ENCODE peak calls at places on chromosomes 4 and X, in six cellular contexts. C is esophagus squamous epithelium, X is NCI-H2029, P is fibroblast of lung, V is AG04449, U is cerebellar cortex. T is an unnamed sample.

GRCh38 chr4:80215449-80216052 is 18.2 kb downstream of the PRDM8 start:
- DNase-seq in C (no peak), X (peak; percentile 17), P (peak; percentile 76), V (no peak), U (peak; percentile 53), T (no peak)

GRCh38 chrX:21912220-21912619 is 28.3 kb upstream of the SMS start:
- DNase-seq in C (no peak), X (no peak), P (no peak), V (no peak), U (no peak), T (no peak)

GRCh38 chrX:13101439-13102139 is 57.2 kb upstream of the FAM9C start:
- DNase-seq in C (no peak), X (no peak), P (peak; percentile 93), V (no peak), U (peak; percentile 51), T (peak; percentile 59)

GRCh38 chr4:113881256-113881655 is 98.2 kb downstream of the ARSJ start:
- DNase-seq in C (no peak), X (no peak), P (peak; percentile 25), V (no peak), U (no peak), T (no peak)

GRCh38 chr4:185165605-185166063 is 22.6 kb downstream of the SLC25A4 start:
- DNase-seq in C (no peak), X (no peak), P (peak; percentile 86), V (peak; percentile 47), U (no peak), T (peak; percentile 34)

GRCh38 chr4:184347251-184348239 is 126.8 kb downstream of the IRF2 start:
- DNase-seq in C (no peak), X (no peak), P (peak; percentile 69), V (no peak), U (no peak), T (no peak)

GRCh38 chr4:4695497-4695896 is 153.6 kb upstream of the STX18 start:
- DNase-seq in C (no peak), X (no peak), P (no peak), V (no peak), U (no peak), T (no peak)

GRCh38 chr4:39369301-39369700 is 3.1 kb upstream of the RFC1 start:
- DNase-seq in C (no peak), X (no peak), P (no peak), V (no peak), U (no peak), T (no peak)

GRCh38 chr4:40283968-40284367 is 51.2 kb upstream of the CHRNA9 start:
- DNase-seq in C (no peak), X (no peak), P (no peak), V (no peak), U (no peak), T (no peak)

GRCh38 chr4:2253160-2254084 is 8.5 kb downstream of the MXD4 start:
- DNase-seq in C (no peak), X (no peak), P (no peak), V (no peak), U (peak; percentile 37), T (no peak)

GRCh38 chr4:23969635-23970034 is 79.8 kb upstream of the PPARGC1A start:
- DNase-seq in C (no peak), X (no peak), P (no peak), V (no peak), U (no peak), T (no peak)

GRCh38 chr4:891747-892146 is 40.4 kb downstream of the GAK start:
- DNase-seq in C (no peak), X (no peak), P (no peak), V (no peak), U (no peak), T (no peak)

GRCh38 chr4:82431026-82431745 is 796 bp downstream of the ENOPH1 start:
- DNase-seq in C (peak; percentile 52), X (peak; percentile 64), P (no peak), V (no peak), U (no peak), T (no peak)